ENCODE peak calls at places on chromosome 17, in five cellular contexts. L is sigmoid colon, A is lung, W is pancreas, H is fibroblast of lung. N is an unnamed sample.
A peak's percentile ranks its signal among the peaks of the same experiment; 100 is the strongest.

GRCh38 chr17:17120716-17121115 is 78.5 kb downstream of the MPRIP start:
- DNase-seq in H (peak; percentile 65), A (no peak), L (no peak), W (peak; percentile 12), N (no peak)

GRCh38 chr17:32161506-32162365 is 19.4 kb downstream of the RHOT1 start:
- DNase-seq in W (no peak), A (no peak), H (peak; percentile 91), L (no peak), N (no peak)

GRCh38 chr17:66925811-66926500 is 38.6 kb upstream of the CACNG4 start:
- DNase-seq in W (no peak), H (no peak), A (no peak), L (no peak), N (no peak)

GRCh38 chr17:46727572-46728348 is 90.7 kb downstream of the WNT3 start:
- DNase-seq in W (no peak), L (no peak), H (peak; percentile 23), A (no peak), N (no peak)

GRCh38 chr17:39553326-39553945 is 54.3 kb downstream of the NEUROD2 start:
- DNase-seq in L (no peak), W (no peak), H (peak; percentile 9), A (no peak), N (no peak)

GRCh38 chr17:39722965-39723848 is 7.1 kb downstream of the MIEN1 start:
- DNase-seq in A (no peak), L (no peak), H (no peak), W (peak; percentile 68), N (no peak)

GRCh38 chr17:59972778-59973177 is 8.2 kb upstream of the RNFT1 start:
- DNase-seq in H (peak; percentile 11), A (no peak), W (no peak), L (no peak), N (no peak)

GRCh38 chr17:74968361-74968780 is 4.2 kb downstream of the HID1 start:
- DNase-seq in W (peak; percentile 85), A (no peak), H (no peak), L (no peak), N (no peak)

GRCh38 chr17:29115906-29116651 is 64.1 kb downstream of the MYO18A start:
- DNase-seq in L (no peak), H (peak; percentile 43), A (peak; percentile 34), W (no peak), N (no peak)

GRCh38 chr17:35726609-35727460 is 4.6 kb upstream of the RASL10B start:
- DNase-seq in H (peak; percentile 93), L (no peak), W (no peak), A (no peak), N (no peak)

GRCh38 chr17:40602445-40603443 is 37.5 kb upstream of the CCR7 start:
- DNase-seq in H (no peak), A (no peak), L (peak; percentile 83), W (no peak), N (no peak)

GRCh38 chr17:50358177-50358576 is 12.3 kb downstream of the XYLT2 start:
- DNase-seq in A (no peak), L (peak; percentile 46), H (no peak), W (no peak), N (no peak)

GRCh38 chr17:45574376-45574775 is 83.9 kb upstream of the PLEKHM1 start:
- DNase-seq in W (no peak), L (no peak), A (no peak), H (peak; percentile 70), N (no peak)

GRCh38 chr17:11330871-11331270 is 89.9 kb downstream of the SHISA6 start:
- DNase-seq in H (no peak), L (no peak), W (no peak), A (no peak), N (no peak)

GRCh38 chr17:46974086-46974485 is 5.0 kb downstream of the RPRML start:
- DNase-seq in A (no peak), W (no peak), H (no peak), L (no peak), N (no peak)

GRCh38 chr17:44038604-44039007 is 23.8 kb upstream of the TMEM101 start:
- DNase-seq in H (no peak), W (no peak), A (no peak), L (no peak), N (no peak)

GRCh38 chr17:65627892-65628622 is 66.6 kb upstream of the AXIN2 start:
- DNase-seq in H (peak; percentile 78), L (peak; percentile 79), A (no peak), W (no peak), N (no peak)

GRCh38 chr17:75587718-75588545 is at the start of gene MYO15B:
- DNase-seq in A (peak; percentile 67), H (no peak), W (peak; percentile 87), L (peak; percentile 72), N (peak; percentile 61)

GRCh38 chr17:61574542-61575351 is 16.3 kb downstream of the NACA2 start:
- DNase-seq in H (peak; percentile 76), A (no peak), W (no peak), L (no peak), N (no peak)

GRCh38 chr17:75034236-75034908 is 12.4 kb downstream of the ATP5PD start:
- DNase-seq in A (peak; percentile 87), W (peak; percentile 95), H (peak; percentile 90), L (peak; percentile 95), N (peak; percentile 93)

GRCh38 chr17:66523378-66524174 is 221.2 kb downstream of the PRKCA start:
- DNase-seq in L (no peak), W (no peak), A (no peak), H (peak; percentile 88), N (no peak)

GRCh38 chr17:15777717-15778116 is 45.6 kb downstream of the TBC1D26 start:
- DNase-seq in A (no peak), H (no peak), W (no peak), L (no peak), N (no peak)

DNA sequence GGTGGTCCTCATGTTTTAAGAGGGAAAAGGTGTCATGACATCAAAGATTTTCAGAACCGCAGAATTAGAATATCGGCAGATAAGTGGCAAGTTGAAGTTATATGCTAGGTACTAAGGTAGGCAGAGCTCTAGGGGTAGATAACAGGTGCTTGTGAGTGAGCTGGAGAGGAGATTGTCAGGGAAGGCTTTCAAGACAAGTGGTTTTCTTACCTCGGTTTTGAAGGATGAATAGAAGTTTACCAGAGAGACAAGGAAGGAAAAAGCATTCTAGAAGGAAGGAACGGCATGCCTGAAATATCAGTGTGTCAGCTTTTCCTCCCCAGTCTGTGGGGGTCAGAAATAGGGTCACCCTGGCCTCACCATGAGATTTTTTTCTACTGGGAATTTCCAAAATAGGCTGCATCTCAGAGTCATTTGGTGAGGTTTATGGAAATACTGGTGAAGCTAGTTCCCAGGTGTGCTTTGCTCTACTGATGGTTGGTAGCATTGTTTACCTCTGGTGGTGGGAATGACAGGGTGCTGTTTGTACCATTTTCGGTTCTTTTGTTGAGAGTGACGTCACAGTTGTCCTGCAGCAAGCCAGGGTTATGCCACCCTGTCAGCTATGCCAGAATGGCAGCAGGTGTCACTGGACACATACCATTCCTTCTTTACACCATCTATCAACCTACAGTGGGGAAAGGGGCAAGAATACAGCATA is 112.5 kb downstream of the MSI2 start:
- DNase-seq in L (no peak), W (no peak), H (no peak), A (no peak), N (no peak)
- H3K4me1 ChIP-seq in L (no peaks in the 10 kb centered on the region), W (peaks cover 17% of the 10 kb centered on the region), H (no peaks in the 10 kb centered on the region), A (peaks cover 15% of the 10 kb centered on the region), N (no peaks in the 10 kb centered on the region)

DNA sequence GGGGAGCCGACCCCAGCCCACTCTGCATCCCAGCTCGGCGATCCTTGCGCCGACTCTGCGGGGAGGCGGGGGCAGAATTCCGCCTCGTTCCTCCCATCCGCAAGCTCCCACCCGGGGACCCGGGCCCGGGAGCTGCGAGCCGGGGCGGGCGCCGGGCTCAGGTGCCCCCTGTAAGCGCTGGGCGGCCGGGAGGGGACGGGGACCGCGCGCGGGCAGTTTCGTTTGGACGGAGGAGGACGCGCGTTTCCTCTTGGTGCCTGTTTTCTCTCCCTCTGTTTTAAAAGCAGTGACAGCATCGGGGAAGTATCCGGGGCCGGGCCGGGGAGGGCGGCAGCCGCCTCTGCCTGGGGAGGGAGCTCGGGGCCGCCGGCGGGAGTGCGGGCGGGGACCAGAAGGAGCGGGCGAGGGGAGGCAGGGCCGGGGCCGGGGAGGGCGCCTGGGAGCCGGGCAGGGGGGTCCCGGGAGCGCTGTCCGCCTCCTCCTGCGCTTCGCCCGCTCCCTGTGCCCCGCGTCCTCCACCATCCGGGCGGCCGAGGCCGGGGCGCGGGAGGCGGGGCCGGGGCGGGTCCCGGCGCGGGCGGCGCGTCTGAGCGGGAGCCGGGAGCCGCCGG is 57.0 kb downstream of the RAP1GAP2 start:
- DNase-seq in A (peak; percentile 46), L (peak; percentile 80), H (peak; percentile 40), W (peak; percentile 87), N (no peak)
- H3K27ac ChIP-seq in A (no peak overlapping the region), L (peak overlapping the region; percentile 77), H (no peak overlapping the region), W (peak overlapping the region; percentile 54), N (peak overlapping the region; percentile 89)

DNA sequence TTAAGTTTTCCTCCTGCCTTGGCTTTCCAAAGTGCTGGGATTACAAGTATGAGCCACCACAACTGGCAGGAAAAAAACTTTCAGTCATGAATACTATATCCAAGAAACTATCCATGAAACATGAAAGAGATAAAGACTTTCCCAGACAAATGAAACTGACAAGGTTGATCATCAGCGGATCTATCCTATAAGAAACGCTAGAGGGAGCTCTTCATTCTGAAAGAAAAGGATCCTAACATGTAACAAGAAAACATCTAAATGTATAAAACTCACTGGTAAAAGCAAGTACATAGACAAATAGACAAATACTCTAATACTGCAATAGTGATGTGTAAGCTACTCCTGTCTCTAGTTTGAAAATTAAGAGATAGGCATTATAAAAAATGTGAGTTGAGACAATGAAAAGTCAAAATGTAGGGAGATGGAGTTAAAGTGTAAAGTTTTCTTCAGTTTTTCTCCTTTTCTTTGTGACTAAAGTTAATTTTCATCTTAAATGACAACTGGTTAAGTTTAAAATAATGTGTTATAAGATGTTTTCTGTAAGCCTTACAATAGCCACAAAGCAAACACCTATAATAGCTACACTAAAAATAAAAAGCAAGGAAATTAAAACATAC is 79.6 kb upstream of the TEKT1 start:
- DNase-seq in A (no peak), W (no peak), H (peak; percentile 71), L (no peak), N (no peak)
- TF ChIP-seq CTCF in A (peak; percentile 19), W (peak; percentile 41), H (peak; percentile 76), L (peak; percentile 32), N (peak; percentile 67)

GRCh38 chr17:8455660-8456059 is 20.0 kb downstream of the NDEL1 start:
- DNase-seq in W (no peak), A (no peak), H (no peak), L (no peak), N (no peak)
- H3K4me1 ChIP-seq in W (no peaks in the 10 kb centered on the region), A (no peaks in the 10 kb centered on the region), H (no peaks in the 10 kb centered on the region), L (no peaks in the 10 kb centered on the region), N (no peaks in the 10 kb centered on the region)

GRCh38 chr17:63680700-63681099 is 19.2 kb downstream of the LIMD2 start:
- DNase-seq in L (no peak), W (no peak), H (no peak), A (no peak), N (no peak)

GRCh38 chr17:63675231-63675606 is 24.7 kb downstream of the LIMD2 start:
- DNase-seq in H (peak; percentile 7), W (no peak), A (no peak), L (no peak), N (no peak)

GRCh38 chr17:63679214-63679613 is 20.7 kb downstream of the LIMD2 start:
- DNase-seq in A (no peak), W (no peak), H (no peak), L (no peak), N (no peak)

GRCh38 chr17:63676540-63676933 is 23.4 kb downstream of the LIMD2 start:
- DNase-seq in W (no peak), H (no peak), L (no peak), A (no peak), N (no peak)

GRCh38 chr17:63675607-63676539 is 24.1 kb downstream of the LIMD2 start:
- DNase-seq in A (peak; percentile 89), L (peak; percentile 84), W (peak; percentile 93), H (peak; percentile 90), N (peak; percentile 90)
- H3K27ac ChIP-seq in A (peak overlapping the region; percentile 96), L (peak overlapping the region; percentile 76), W (peak overlapping the region; percentile 67), H (no peak overlapping the region), N (peak overlapping the region; percentile 59)